ENCODE peak calls at places on chromosomes 12 and 14, in ten cellular contexts. R is lower lobe of right lung, Q is heart right ventricle, Y is Karpas-422, C is tibial nerve, T is H1, I is IMR-90, A is pancreas, U is testis, K is Panc1. W is an unnamed sample.

GRCh38 chr12:53995311-53996187 is 4.4 kb upstream of the HOXC9 start:
- DNase-seq in R (no peak), Q (no peak), Y (no peak), C (no peak), T (peak; percentile 80), I (no peak), A (no peak), U (no peak), K (no peak), W (no peak)

GRCh38 chr12:45615268-45615667 is 114.2 kb upstream of the ARID2 start:
- DNase-seq in R (no peak), Q (no peak), Y (no peak), C (no peak), T (no peak), I (peak; percentile 81), A (no peak), U (no peak), K (no peak), W (no peak)

GRCh38 chr14:94975366-94975765 is 182.0 kb downstream of the DICER1 start:
- DNase-seq in R (no peak), Q (no peak), Y (no peak), C (no peak), T (no peak), I (no peak), A (no peak), U (no peak), K (no peak), W (no peak)

GRCh38 chr12:61546296-61546695 is 713.9 kb upstream of the USP15 start:
- DNase-seq in R (no peak), Q (no peak), Y (peak; percentile 44), C (no peak), T (no peak), I (no peak), A (no peak), U (no peak), K (no peak), W (no peak)

GRCh38 chr12:49368240-49368600 is 958 bp downstream of the SPATS2 start:
- DNase-seq in R (no peak), Q (no peak), Y (peak; percentile 67), C (no peak), T (no peak), I (no peak), A (no peak), U (no peak), K (no peak), W (no peak)

GRCh38 chr14:20632831-20633771 is 8.4 kb downstream of the OR6S1 start:
- DNase-seq in R (no peak), Q (no peak), Y (peak; percentile 91), C (no peak), T (peak; percentile 82), I (peak; percentile 85), A (peak; percentile 21), U (no peak), K (peak; percentile 94), W (no peak)

GRCh38 chr12:88802307-88802706 is 222.0 kb upstream of the KITLG start:
- DNase-seq in R (no peak), Q (no peak), Y (no peak), C (no peak), T (no peak), I (no peak), A (no peak), U (no peak), K (no peak), W (no peak)

GRCh38 chr14:29710015-29710414 is 217.6 kb downstream of the PRKD1 start:
- DNase-seq in R (no peak), Q (no peak), Y (no peak), C (no peak), T (no peak), I (peak; percentile 7), A (no peak), U (no peak), K (no peak), W (no peak)

GRCh38 chr14:26808407-26808806 is 210.6 kb upstream of the NOVA1 start:
- DNase-seq in R (no peak), Q (no peak), Y (no peak), C (no peak), T (no peak), I (no peak), A (no peak), U (no peak), K (no peak), W (no peak)

GRCh38 chr12:50725011-50725899 is 38.6 kb upstream of the ATF1 start:
- DNase-seq in R (no peak), Q (no peak), Y (no peak), C (no peak), T (no peak), I (peak; percentile 35), A (no peak), U (no peak), K (no peak), W (no peak)

GRCh38 chr12:108722992-108723766 is 8.1 kb downstream of the CORO1C start:
- DNase-seq in R (no peak), Q (no peak), Y (no peak), C (no peak), T (no peak), I (peak; percentile 95), A (no peak), U (no peak), K (no peak), W (no peak)

GRCh38 chr12:96241484-96242256 is 47.5 kb downstream of the ELK3 start:
- DNase-seq in R (peak; percentile 71), Q (peak; percentile 74), Y (no peak), C (no peak), T (no peak), I (peak; percentile 48), A (no peak), U (no peak), K (no peak), W (no peak)

GRCh38 chr12:47236109-47236714 is 156.5 kb upstream of the AMIGO2 start:
- DNase-seq in R (no peak), Q (no peak), Y (no peak), C (no peak), T (no peak), I (peak; percentile 88), A (no peak), U (no peak), K (no peak), W (no peak)

GRCh38 chr12:91902860-91903683 is 242.6 kb downstream of the BTG1 start:
- DNase-seq in R (no peak), Q (no peak), Y (no peak), C (no peak), T (no peak), I (peak; percentile 46), A (no peak), U (no peak), K (no peak), W (no peak)

GRCh38 chr12:67365131-67365530 is 96.0 kb downstream of the CAND1 start:
- DNase-seq in R (no peak), Q (no peak), Y (no peak), C (no peak), T (no peak), I (no peak), A (no peak), U (no peak), K (no peak), W (no peak)

GRCh38 chr14:30443368-30444007 is 115.5 kb upstream of the G2E3 start:
- DNase-seq in R (no peak), Q (no peak), Y (peak; percentile 78), C (no peak), T (no peak), I (peak; percentile 46), A (no peak), U (no peak), K (peak; percentile 10), W (peak; percentile 9)

GRCh38 chr12:125314051-125314882 is 249.0 kb downstream of the AACS start:
- DNase-seq in R (no peak), Q (no peak), Y (no peak), C (no peak), T (no peak), I (no peak), A (no peak), U (no peak), K (no peak), W (no peak)

DNA sequence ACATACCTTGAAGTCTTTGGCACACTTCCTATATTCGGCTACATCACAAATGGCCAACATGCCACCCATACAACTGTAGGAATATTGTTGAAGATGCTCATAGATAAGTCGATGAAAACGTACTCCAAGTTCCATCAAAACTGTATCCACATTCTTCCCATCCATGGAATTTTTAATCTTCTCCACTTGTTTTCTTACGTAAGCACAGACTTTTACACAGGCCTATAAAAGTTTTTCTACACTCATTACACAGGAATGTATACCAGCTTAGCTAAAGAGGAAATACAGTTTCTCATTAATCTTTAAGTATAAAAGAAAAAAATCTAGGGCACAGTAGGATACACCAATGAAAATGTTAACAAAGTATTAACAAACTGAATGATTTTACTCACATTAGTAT is 59.1 kb downstream of the EXOC5 start:
- DNase-seq in R (no peak), Q (no peak), Y (no peak), C (no peak), T (no peak), I (peak; percentile 73), A (no peak), U (no peak), K (no peak), W (no peak)
- H3K36me3 ChIP-seq in R (peaks cover 71% of the 10 kb centered on the region), Q (peaks cover 3% of the 10 kb centered on the region), Y (peaks cover 57% of the 10 kb centered on the region), C (peaks cover 12% of the 10 kb centered on the region), T (peaks cover 7% of the 10 kb centered on the region), I (peaks cover 15% of the 10 kb centered on the region), A (no peaks in the 10 kb centered on the region), U (no peaks in the 10 kb centered on the region), K (peaks cover 7% of the 10 kb centered on the region), W (peaks cover 2% of the 10 kb centered on the region)

GRCh38 chr14:104690266-104690711 is 871 bp downstream of the INF2 start:
- DNase-seq in R (no peak), Q (no peak), Y (no peak), C (no peak), T (no peak), I (no peak), A (no peak), U (no peak), K (no peak), W (no peak)
- H3K27ac ChIP-seq in R (peak overlapping the region; percentile 87), Q (peak overlapping the region; percentile 94), Y (no peak overlapping the region), C (peak overlapping the region; percentile 89), T (no peak overlapping the region), I (peak overlapping the region; percentile 88), A (no peak overlapping the region), U (peak overlapping the region; percentile 76), K (peak overlapping the region; percentile 88), W (no peak overlapping the region)

GRCh38 chr12:112216223-112216622 is 90.9 kb downstream of the TRAFD1 start:
- DNase-seq in R (no peak), Q (no peak), Y (no peak), C (no peak), T (no peak), I (no peak), A (no peak), U (no peak), K (no peak), W (no peak)
- H3K36me3 ChIP-seq in R (peaks cover 72% of the 10 kb centered on the region), Q (peaks cover 12% of the 10 kb centered on the region), Y (peaks cover 22% of the 10 kb centered on the region), C (peaks cover 9% of the 10 kb centered on the region), T (peaks cover 3% of the 10 kb centered on the region), I (peaks cover 40% of the 10 kb centered on the region), A (peaks cover 12% of the 10 kb centered on the region), U (no peaks in the 10 kb centered on the region), K (peaks cover 5% of the 10 kb centered on the region), W (peaks cover 7% of the 10 kb centered on the region)

DNA sequence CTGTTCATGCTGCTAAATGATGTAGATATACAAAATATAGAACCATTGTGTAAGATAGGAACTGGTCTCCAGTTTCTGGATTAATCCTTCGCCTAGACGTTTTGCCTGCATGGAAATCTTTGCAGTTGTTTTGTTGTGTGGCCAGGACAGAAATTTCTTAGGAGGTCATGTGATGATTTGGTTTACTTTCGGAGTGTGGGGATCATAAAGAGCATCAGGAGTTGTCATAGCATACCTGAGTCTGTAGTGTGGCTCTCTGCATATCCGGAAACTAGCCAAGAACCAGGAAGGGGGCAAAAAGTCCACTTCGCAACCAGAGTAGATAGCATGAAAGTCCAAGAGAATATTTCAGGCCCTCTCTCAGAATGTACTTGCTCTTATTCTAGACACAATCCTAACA is 3.1 kb downstream of the SAMD4A start:
- DNase-seq in R (no peak), Q (no peak), Y (no peak), C (no peak), T (no peak), I (no peak), A (no peak), U (no peak), K (no peak), W (no peak)
- H3K27ac ChIP-seq in R (no peak overlapping the region), Q (peak overlapping the region; percentile 97), Y (peak overlapping the region; percentile 88), C (no peak overlapping the region), T (no peak overlapping the region), I (peak overlapping the region; percentile 94), A (no peak overlapping the region), U (no peak overlapping the region), K (peak overlapping the region; percentile 48), W (no peak overlapping the region)